ENCODE peak calls at places on chromosome 10, in ten cellular contexts. One of them, this sample, is unnamed.

GRCh38 chr10:35384265-35384868 is 48.1 kb downstream of the CCNY start:
- DNase-seq in PC-9: no peak
- DNase-seq in omental fat pad: no peak
- DNase-seq in activated naive CD4-positive, alpha-beta T cell treated with anti-CD3 and anti-CD28 coated beads for 36 hours: no peak
- DNase-seq in MCF 10A: no peak
- DNase-seq in stimulated activated CD4-positive, alpha-beta T cell treated with anti-CD3 and anti-CD28 coated beads, TNF-alpha, amount 100 ng/mL, for 1 hour: no peak
- DNase-seq in occipital lobe: no peak
- DNase-seq in activated CD4-positive, alpha-beta T cell treated with anti-CD3 and anti-CD28 coated beads for 4 hours: no peak
- DNase-seq in stimulated activated effector memory CD8-positive, alpha-beta T cell treated with anti-CD3 and anti-CD28 coated beads, Interleukin-12 subunit alpha, Interleukin-12 subunit beta, amount 100 ng/mL, for 72 hours: no peak
- DNase-seq in left cardiac atrium: no peak
- DNase-seq in this sample: peak; percentile 34

GRCh38 chr10:115857856-115858255 is 415.1 kb downstream of the GFRA1 start:
- DNase-seq in stimulated activated effector memory CD8-positive, alpha-beta T cell treated with anti-CD3 and anti-CD28 coated beads, Interleukin-12 subunit alpha, Interleukin-12 subunit beta, amount 100 ng/mL, for 72 hours: no peak
- DNase-seq in omental fat pad: no peak
- DNase-seq in occipital lobe: no peak
- DNase-seq in activated naive CD4-positive, alpha-beta T cell treated with anti-CD3 and anti-CD28 coated beads for 36 hours: no peak
- DNase-seq in stimulated activated CD4-positive, alpha-beta T cell treated with anti-CD3 and anti-CD28 coated beads, TNF-alpha, amount 100 ng/mL, for 1 hour: no peak
- DNase-seq in activated CD4-positive, alpha-beta T cell treated with anti-CD3 and anti-CD28 coated beads for 4 hours: no peak
- DNase-seq in MCF 10A: peak; percentile 70
- DNase-seq in left cardiac atrium: no peak
- DNase-seq in PC-9: no peak
- DNase-seq in this sample: no peak

GRCh38 chr10:125232841-125233240 is 72.5 kb upstream of the CTBP2 start:
- DNase-seq in left cardiac atrium: no peak
- DNase-seq in stimulated activated CD4-positive, alpha-beta T cell treated with anti-CD3 and anti-CD28 coated beads, TNF-alpha, amount 100 ng/mL, for 1 hour: no peak
- DNase-seq in MCF 10A: peak; percentile 7
- DNase-seq in activated CD4-positive, alpha-beta T cell treated with anti-CD3 and anti-CD28 coated beads for 4 hours: no peak
- DNase-seq in activated naive CD4-positive, alpha-beta T cell treated with anti-CD3 and anti-CD28 coated beads for 36 hours: no peak
- DNase-seq in occipital lobe: no peak
- DNase-seq in PC-9: no peak
- DNase-seq in omental fat pad: no peak
- DNase-seq in stimulated activated effector memory CD8-positive, alpha-beta T cell treated with anti-CD3 and anti-CD28 coated beads, Interleukin-12 subunit alpha, Interleukin-12 subunit beta, amount 100 ng/mL, for 72 hours: no peak
- DNase-seq in this sample: peak; percentile 18

GRCh38 chr10:43867113-43867512 is 218.4 kb upstream of the ZNF32 start:
- DNase-seq in stimulated activated CD4-positive, alpha-beta T cell treated with anti-CD3 and anti-CD28 coated beads, TNF-alpha, amount 100 ng/mL, for 1 hour: no peak
- DNase-seq in stimulated activated effector memory CD8-positive, alpha-beta T cell treated with anti-CD3 and anti-CD28 coated beads, Interleukin-12 subunit alpha, Interleukin-12 subunit beta, amount 100 ng/mL, for 72 hours: no peak
- DNase-seq in omental fat pad: no peak
- DNase-seq in PC-9: no peak
- DNase-seq in activated CD4-positive, alpha-beta T cell treated with anti-CD3 and anti-CD28 coated beads for 4 hours: no peak
- DNase-seq in MCF 10A: no peak
- DNase-seq in occipital lobe: no peak
- DNase-seq in activated naive CD4-positive, alpha-beta T cell treated with anti-CD3 and anti-CD28 coated beads for 36 hours: no peak
- DNase-seq in left cardiac atrium: no peak
- DNase-seq in this sample: no peak

GRCh38 chr10:19987931-19988330 is 171.7 kb downstream of the PLXDC2 start:
- DNase-seq in stimulated activated CD4-positive, alpha-beta T cell treated with anti-CD3 and anti-CD28 coated beads, TNF-alpha, amount 100 ng/mL, for 1 hour: no peak
- DNase-seq in activated CD4-positive, alpha-beta T cell treated with anti-CD3 and anti-CD28 coated beads for 4 hours: no peak
- DNase-seq in stimulated activated effector memory CD8-positive, alpha-beta T cell treated with anti-CD3 and anti-CD28 coated beads, Interleukin-12 subunit alpha, Interleukin-12 subunit beta, amount 100 ng/mL, for 72 hours: no peak
- DNase-seq in PC-9: no peak
- DNase-seq in MCF 10A: no peak
- DNase-seq in left cardiac atrium: no peak
- DNase-seq in activated naive CD4-positive, alpha-beta T cell treated with anti-CD3 and anti-CD28 coated beads for 36 hours: no peak
- DNase-seq in omental fat pad: no peak
- DNase-seq in occipital lobe: no peak
- DNase-seq in this sample: no peak

GRCh38 chr10:46312953-46313352 is 26.2 kb downstream of the ANTXRL start:
- DNase-seq in occipital lobe: no peak
- DNase-seq in omental fat pad: no peak
- DNase-seq in MCF 10A: no peak
- DNase-seq in activated CD4-positive, alpha-beta T cell treated with anti-CD3 and anti-CD28 coated beads for 4 hours: no peak
- DNase-seq in stimulated activated CD4-positive, alpha-beta T cell treated with anti-CD3 and anti-CD28 coated beads, TNF-alpha, amount 100 ng/mL, for 1 hour: no peak
- DNase-seq in activated naive CD4-positive, alpha-beta T cell treated with anti-CD3 and anti-CD28 coated beads for 36 hours: no peak
- DNase-seq in PC-9: no peak
- DNase-seq in stimulated activated effector memory CD8-positive, alpha-beta T cell treated with anti-CD3 and anti-CD28 coated beads, Interleukin-12 subunit alpha, Interleukin-12 subunit beta, amount 100 ng/mL, for 72 hours: no peak
- DNase-seq in left cardiac atrium: no peak
- DNase-seq in this sample: no peak

GRCh38 chr10:114603943-114604342 is 54.1 kb downstream of the ABLIM1 start:
- DNase-seq in activated CD4-positive, alpha-beta T cell treated with anti-CD3 and anti-CD28 coated beads for 4 hours: no peak
- DNase-seq in occipital lobe: no peak
- DNase-seq in PC-9: no peak
- DNase-seq in left cardiac atrium: peak; percentile 51
- DNase-seq in stimulated activated CD4-positive, alpha-beta T cell treated with anti-CD3 and anti-CD28 coated beads, TNF-alpha, amount 100 ng/mL, for 1 hour: no peak
- DNase-seq in omental fat pad: no peak
- DNase-seq in activated naive CD4-positive, alpha-beta T cell treated with anti-CD3 and anti-CD28 coated beads for 36 hours: peak; percentile 10
- DNase-seq in MCF 10A: no peak
- DNase-seq in stimulated activated effector memory CD8-positive, alpha-beta T cell treated with anti-CD3 and anti-CD28 coated beads, Interleukin-12 subunit alpha, Interleukin-12 subunit beta, amount 100 ng/mL, for 72 hours: no peak
- DNase-seq in this sample: no peak

GRCh38 chr10:21888959-21889358 is 114.6 kb downstream of the DNAJC1 start:
- DNase-seq in omental fat pad: no peak
- DNase-seq in activated CD4-positive, alpha-beta T cell treated with anti-CD3 and anti-CD28 coated beads for 4 hours: peak; percentile 7
- DNase-seq in PC-9: no peak
- DNase-seq in stimulated activated CD4-positive, alpha-beta T cell treated with anti-CD3 and anti-CD28 coated beads, TNF-alpha, amount 100 ng/mL, for 1 hour: no peak
- DNase-seq in stimulated activated effector memory CD8-positive, alpha-beta T cell treated with anti-CD3 and anti-CD28 coated beads, Interleukin-12 subunit alpha, Interleukin-12 subunit beta, amount 100 ng/mL, for 72 hours: no peak
- DNase-seq in occipital lobe: no peak
- DNase-seq in left cardiac atrium: no peak
- DNase-seq in activated naive CD4-positive, alpha-beta T cell treated with anti-CD3 and anti-CD28 coated beads for 36 hours: peak; percentile 54
- DNase-seq in MCF 10A: no peak
- DNase-seq in this sample: no peak

GRCh38 chr10:89588671-89589070 is 53.3 kb upstream of the SLC16A12 start:
- DNase-seq in activated CD4-positive, alpha-beta T cell treated with anti-CD3 and anti-CD28 coated beads for 4 hours: no peak
- DNase-seq in left cardiac atrium: no peak
- DNase-seq in activated naive CD4-positive, alpha-beta T cell treated with anti-CD3 and anti-CD28 coated beads for 36 hours: no peak
- DNase-seq in omental fat pad: no peak
- DNase-seq in PC-9: no peak
- DNase-seq in MCF 10A: peak; percentile 20
- DNase-seq in stimulated activated CD4-positive, alpha-beta T cell treated with anti-CD3 and anti-CD28 coated beads, TNF-alpha, amount 100 ng/mL, for 1 hour: no peak
- DNase-seq in occipital lobe: no peak
- DNase-seq in stimulated activated effector memory CD8-positive, alpha-beta T cell treated with anti-CD3 and anti-CD28 coated beads, Interleukin-12 subunit alpha, Interleukin-12 subunit beta, amount 100 ng/mL, for 72 hours: no peak
- DNase-seq in this sample: no peak

GRCh38 chr10:49282879-49283321 is 16.1 kb upstream of the C10orf71 start:
- DNase-seq in MCF 10A: peak; percentile 4
- DNase-seq in PC-9: no peak
- DNase-seq in occipital lobe: no peak
- DNase-seq in stimulated activated CD4-positive, alpha-beta T cell treated with anti-CD3 and anti-CD28 coated beads, TNF-alpha, amount 100 ng/mL, for 1 hour: no peak
- DNase-seq in stimulated activated effector memory CD8-positive, alpha-beta T cell treated with anti-CD3 and anti-CD28 coated beads, Interleukin-12 subunit alpha, Interleukin-12 subunit beta, amount 100 ng/mL, for 72 hours: no peak
- DNase-seq in left cardiac atrium: no peak
- DNase-seq in omental fat pad: no peak
- DNase-seq in activated CD4-positive, alpha-beta T cell treated with anti-CD3 and anti-CD28 coated beads for 4 hours: no peak
- DNase-seq in activated naive CD4-positive, alpha-beta T cell treated with anti-CD3 and anti-CD28 coated beads for 36 hours: no peak
- DNase-seq in this sample: no peak

GRCh38 chr10:3902054-3902808 is 117.2 kb upstream of the KLF6 start:
- DNase-seq in left cardiac atrium: no peak
- DNase-seq in activated naive CD4-positive, alpha-beta T cell treated with anti-CD3 and anti-CD28 coated beads for 36 hours: no peak
- DNase-seq in activated CD4-positive, alpha-beta T cell treated with anti-CD3 and anti-CD28 coated beads for 4 hours: peak; percentile 30
- DNase-seq in PC-9: no peak
- DNase-seq in occipital lobe: no peak
- DNase-seq in stimulated activated CD4-positive, alpha-beta T cell treated with anti-CD3 and anti-CD28 coated beads, TNF-alpha, amount 100 ng/mL, for 1 hour: no peak
- DNase-seq in MCF 10A: no peak
- DNase-seq in omental fat pad: no peak
- DNase-seq in stimulated activated effector memory CD8-positive, alpha-beta T cell treated with anti-CD3 and anti-CD28 coated beads, Interleukin-12 subunit alpha, Interleukin-12 subunit beta, amount 100 ng/mL, for 72 hours: no peak
- DNase-seq in this sample: no peak

This sample was measured in MG63.